ENCODE peak calls at places on chromosomes 2 and 18, in six cellular contexts. R, W, Q, U, O and H are unnamed samples. For H3K27me3 and H3K36me3, the result is how much of the 10 kb centered on the place peaks cover.

GRCh38 chr2:140990416-140990815 is 1140.4 kb downstream of the LRP1B start:
- DNase-seq in R (no peak), O (no peak), U (peak), Q (peak), W (peak), H (no peak)

GRCh38 chr18:33576999-33577687 is 876 bp upstream of the ASXL3 start:
- DNase-seq in U (no peak), O (no peak), W (peak), R (no peak), Q (no peak), H (no peak)

GRCh38 chr2:84338069-84338468 is 121.0 kb downstream of the SUCLG1 start:
- DNase-seq in U (no peak), Q (no peak), R (no peak), O (no peak), W (peak), H (no peak)

GRCh38 chr2:31694444-31694843 is 113.7 kb upstream of the SRD5A2 start:
- DNase-seq in W (peak), U (no peak), R (no peak), O (no peak), Q (peak), H (no peak)

GRCh38 chr2:31526946-31527345 is 53.8 kb downstream of the SRD5A2 start:
- DNase-seq in O (no peak), W (no peak), U (no peak), R (peak), Q (peak), H (no peak)

GRCh38 chr2:203940039-203940438 is 3.5 kb downstream of the ICOS start:
- DNase-seq in U (no peak), R (no peak), O (no peak), Q (no peak), W (no peak), H (no peak)

GRCh38 chr2:120678251-120678650 is 57.4 kb upstream of the GLI2 start:
- DNase-seq in R (peak), Q (no peak), W (peak), U (no peak), O (no peak), H (no peak)

GRCh38 chr18:79575891-79576685 is 103.5 kb upstream of the CTDP1 start:
- DNase-seq in O (no peak), W (peak), Q (no peak), R (peak), U (no peak), H (no peak)

GRCh38 chr2:5977477-5977876 is 285.3 kb downstream of the SOX11 start:
- DNase-seq in O (no peak), W (no peak), Q (no peak), U (no peak), R (no peak), H (no peak)

GRCh38 chr2:152674334-152674733 is 42.9 kb downstream of the PRPF40A start:
- DNase-seq in Q (no peak), U (no peak), W (no peak), R (no peak), O (no peak), H (no peak)

GRCh38 chr2:17830053-17831034 is 14.1 kb downstream of the MSGN1 start:
- DNase-seq in O (peak), W (peak), Q (peak), U (peak), R (peak), H (peak)

GRCh38 chr18:75377975-75378673 is 49.4 kb downstream of the SMIM21 start:
- DNase-seq in R (no peak), W (no peak), Q (no peak), O (no peak), U (no peak), H (no peak)

GRCh38 chr2:108315408-108316193 is 26.9 kb downstream of the SULT1C2 start:
- DNase-seq in Q (peak), W (no peak), R (peak), U (no peak), O (no peak), H (no peak)

GRCh38 chr2:112607680-112608438 is 23.4 kb downstream of the CHCHD5 start:
- DNase-seq in O (peak), U (no peak), W (no peak), R (no peak), Q (peak), H (no peak)

GRCh38 chr2:218022131-218022850 is 19.5 kb upstream of the TNS1 start:
- DNase-seq in W (no peak), U (no peak), Q (no peak), R (no peak), O (peak), H (no peak)

GRCh38 chr2:168136392-168136977 is 110.9 kb downstream of the STK39 start:
- DNase-seq in W (peak), O (no peak), R (no peak), Q (peak), U (peak), H (no peak)

GRCh38 chr2:208135794-208136369 is 6.3 kb upstream of the CRYGC start:
- DNase-seq in Q (no peak), R (peak), W (no peak), U (no peak), O (no peak), H (no peak)

GRCh38 chr2:151777487-151777886 is 43.2 kb upstream of the NEB start:
- DNase-seq in Q (no peak), R (no peak), W (no peak), U (no peak), O (no peak), H (no peak)

GRCh38 chr2:82342351-82342750 is 2037.8 kb upstream of the LRRTM1 start:
- DNase-seq in U (no peak), R (no peak), O (no peak), Q (no peak), W (no peak), H (no peak)

GRCh38 chr2:240999873-241000541 is 1.6 kb downstream of the SNED1 start:
- DNase-seq in Q (no peak), R (no peak), O (no peak), U (no peak), W (no peak), H (no peak)

GRCh38 chr2:172434821-172435607 is 7.6 kb downstream of the ITGA6 start:
- DNase-seq in Q (no peak), O (no peak), W (peak), U (no peak), R (no peak), H (no peak)

GRCh38 chr2:85458611-85459563 is 40.4 kb downstream of the SH2D6 start:
- DNase-seq in R (no peak), W (no peak), Q (no peak), U (no peak), O (no peak), H (peak)

GRCh38 chr2:178109813-178110212 is 2.4 kb upstream of the RBM45 start:
- DNase-seq in R (peak), W (peak), Q (peak), O (no peak), U (no peak), H (no peak)

GRCh38 chr18:59065684-59066083 is 74.0 kb upstream of the SEC11C start:
- DNase-seq in R (no peak), Q (no peak), U (no peak), O (no peak), W (no peak), H (no peak)
- H3K27ac ChIP-seq in R (peak), Q (no peak), U (peak), O (no peak), W (no peak), H (no peak)

GRCh38 chr2:26494891-26495290 is 17.0 kb upstream of the OTOF start:
- DNase-seq in W (no peak), U (no peak), Q (no peak), R (no peak), O (no peak), H (no peak)

GRCh38 chr2:26494199-26494598 is 16.3 kb upstream of the OTOF start:
- DNase-seq in O (no peak), R (no peak), W (no peak), U (no peak), Q (no peak), H (no peak)

GRCh38 chr2:26491563-26492167 is 13.7 kb upstream of the OTOF start:
- DNase-seq in U (no peak), Q (no peak), W (no peak), R (no peak), O (no peak), H (no peak)

GRCh38 chr2:26493631-26494030 is 15.7 kb upstream of the OTOF start:
- DNase-seq in R (no peak), O (no peak), Q (no peak), U (no peak), W (no peak), H (no peak)

DNA sequence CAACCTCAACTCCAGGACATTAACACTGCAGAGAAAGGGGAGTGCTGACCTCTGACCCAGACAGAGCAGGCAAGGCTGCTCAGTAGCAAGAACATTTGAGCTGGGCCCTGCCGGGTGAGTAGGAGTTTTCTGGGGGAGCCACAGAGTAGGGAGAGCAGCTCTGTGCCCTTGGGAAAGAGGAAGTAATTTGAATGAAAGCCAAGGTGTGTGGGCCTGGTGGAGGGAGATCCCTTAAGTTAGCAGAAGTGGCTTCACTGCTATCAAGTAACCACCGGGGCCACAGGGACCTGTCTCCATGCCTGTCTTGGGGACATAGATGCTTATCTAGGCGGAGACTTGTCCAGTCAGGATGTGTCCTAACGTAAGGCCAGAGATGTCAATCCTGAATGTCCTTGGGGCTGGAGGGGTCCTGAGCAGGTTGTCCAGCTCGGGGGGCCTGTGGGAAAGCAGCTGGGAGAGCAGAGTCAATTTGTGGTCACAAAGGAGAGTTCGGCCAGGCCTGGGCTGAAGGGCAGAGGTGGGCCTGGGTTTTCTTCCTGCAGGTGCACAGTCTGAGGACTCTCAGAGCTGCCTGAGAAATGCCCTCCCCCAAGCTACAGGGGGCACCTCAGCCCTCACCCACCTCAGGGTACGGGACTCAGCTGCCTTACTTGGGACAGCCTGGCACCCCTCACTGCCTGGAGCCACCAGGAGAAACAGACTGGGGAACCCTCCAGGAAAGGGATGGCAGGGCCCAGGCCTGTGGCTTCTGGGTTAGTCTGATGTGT is 15.0 kb upstream of the OTOF start:
- DNase-seq in O (no peak), U (no peak), W (no peak), R (no peak), Q (no peak), H (no peak)
- H3K27me3 ChIP-seq in O (under half), U (under half), W (under half), R (under half), Q (under half), H (under half)

GRCh38 chr2:237766334-237766733 is 32.2 kb upstream of the RBM44 start:
- DNase-seq in O (peak), U (no peak), Q (no peak), R (no peak), W (no peak), H (no peak)

GRCh38 chr2:237759176-237759575 is 39.4 kb upstream of the RBM44 start:
- DNase-seq in O (no peak), Q (no peak), R (no peak), W (no peak), U (no peak), H (no peak)

GRCh38 chr2:237760506-237761502 is 37.8 kb upstream of the RBM44 start:
- DNase-seq in W (no peak), Q (no peak), U (no peak), R (no peak), O (peak), H (no peak)

GRCh38 chr2:237765875-237766274 is 32.7 kb upstream of the RBM44 start:
- DNase-seq in O (no peak), R (no peak), W (no peak), Q (no peak), U (no peak), H (no peak)

GRCh38 chr2:237763812-237764211 is 34.8 kb upstream of the RBM44 start:
- DNase-seq in Q (no peak), W (no peak), R (no peak), U (no peak), O (no peak), H (no peak)
- H3K36me3 ChIP-seq in Q (under half), W (under half), R (under half), U (under half), O (under half), H (under half)

GRCh38 chr2:179355881-179356280 is 91.2 kb upstream of the SESTD1 start:
- DNase-seq in W (no peak), U (no peak), Q (peak), R (no peak), O (no peak), H (no peak)

GRCh38 chr2:179354296-179354695 is 89.7 kb upstream of the SESTD1 start:
- DNase-seq in R (no peak), U (no peak), Q (no peak), O (no peak), W (no peak), H (no peak)

GRCh38 chr2:179352181-179352580 is 87.5 kb upstream of the SESTD1 start:
- DNase-seq in O (no peak), R (no peak), U (no peak), W (no peak), Q (no peak), H (no peak)

GRCh38 chr2:179349670-179350303 is 85.2 kb upstream of the SESTD1 start:
- DNase-seq in W (no peak), R (no peak), Q (no peak), O (no peak), U (no peak), H (no peak)

DNA sequence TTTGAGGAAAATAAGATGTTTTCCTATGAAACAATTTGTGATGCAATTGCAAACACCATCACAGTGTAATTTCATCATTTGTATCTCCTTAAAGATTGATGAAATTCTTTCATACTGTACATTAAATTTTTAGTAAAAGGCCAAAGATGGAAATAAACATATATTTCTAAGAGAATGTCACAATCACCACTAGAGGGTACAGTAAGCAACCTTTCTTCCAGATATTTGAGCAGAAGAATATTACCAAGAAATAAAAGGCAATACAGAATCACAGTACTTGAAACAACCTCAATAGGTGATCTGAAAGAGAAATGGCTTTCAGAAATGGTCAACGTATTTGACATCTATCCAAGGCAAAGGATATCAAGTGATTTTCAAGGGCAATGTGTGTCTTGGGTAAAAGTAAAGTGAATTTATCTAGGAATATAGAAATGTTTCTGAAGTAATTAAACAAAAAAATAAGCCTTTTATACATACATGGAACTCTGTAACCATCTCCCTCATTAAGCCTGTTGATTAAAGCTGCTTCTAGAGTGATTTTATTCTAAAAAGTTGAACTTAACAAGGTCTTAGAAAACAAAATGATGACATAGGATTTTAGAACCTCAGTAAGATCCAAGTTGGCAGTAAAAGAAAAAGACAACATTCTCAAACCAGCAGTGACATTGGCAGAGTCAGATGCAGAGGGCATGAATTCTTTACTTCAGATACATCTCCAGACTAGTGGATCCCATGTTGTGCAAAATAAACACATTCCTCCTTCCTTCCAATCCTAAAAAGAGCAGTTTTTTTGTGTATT is 90.3 kb upstream of the SESTD1 start:
- DNase-seq in W (peak), U (no peak), Q (no peak), O (no peak), R (no peak), H (no peak)
- H3K27ac ChIP-seq in W (no peak), U (no peak), Q (no peak), O (no peak), R (no peak), H (no peak)

DNA sequence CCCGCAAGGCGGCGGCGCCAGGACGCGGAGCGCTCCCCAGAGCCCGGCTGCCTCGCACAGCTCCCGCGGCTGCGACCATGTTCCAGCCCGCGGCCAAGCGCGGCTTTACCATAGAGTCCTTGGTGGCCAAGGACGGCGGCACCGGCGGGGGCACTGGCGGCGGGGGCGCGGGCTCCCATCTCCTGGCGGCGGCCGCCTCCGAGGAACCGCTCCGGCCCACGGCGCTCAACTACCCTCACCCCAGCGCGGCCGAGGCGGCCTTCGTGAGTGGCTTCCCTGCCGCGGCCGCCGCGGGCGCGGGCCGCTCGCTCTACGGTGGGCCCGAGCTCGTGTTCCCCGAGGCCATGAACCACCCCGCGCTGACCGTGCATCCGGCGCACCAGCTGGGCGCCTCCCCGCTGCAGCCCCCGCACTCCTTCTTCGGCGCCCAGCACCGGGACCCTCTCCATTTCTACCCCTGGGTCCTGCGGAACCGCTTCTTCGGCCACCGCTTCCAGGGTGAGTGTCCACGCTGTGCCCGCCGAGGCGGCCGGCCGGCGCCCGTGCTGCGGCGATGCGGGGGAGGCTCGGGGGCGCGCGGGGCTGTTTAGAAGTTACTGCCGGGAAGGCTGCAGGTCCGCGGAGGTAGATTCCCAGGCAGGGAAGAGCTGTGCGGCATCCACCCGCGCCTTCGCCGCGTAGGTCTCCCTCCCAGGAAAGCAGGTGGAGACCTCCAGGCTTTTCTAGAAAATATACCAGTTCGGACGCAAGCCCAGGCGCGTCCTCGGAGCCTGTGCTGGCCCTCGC is 749 bp downstream of the EMX1 start:
- DNase-seq in Q (no peak), R (no peak), O (no peak), U (no peak), W (no peak), H (no peak)
- H3K27me3 ChIP-seq in Q (half or more), R (half or more), O (half or more), U (under half), W (half or more), H (half or more)

GRCh38 chr18:22998336-22998735 is 65.2 kb downstream of the RBBP8 start:
- DNase-seq in W (no peak), Q (no peak), R (no peak), O (no peak), U (no peak), H (no peak)

GRCh38 chr18:22999647-23000046 is 66.5 kb downstream of the RBBP8 start:
- DNase-seq in Q (no peak), O (no peak), W (no peak), U (no peak), R (no peak), H (no peak)

GRCh38 chr18:23003289-23003688 is 70.2 kb downstream of the RBBP8 start:
- DNase-seq in O (no peak), W (no peak), R (no peak), Q (no peak), U (no peak), H (no peak)

GRCh38 chr18:22999212-22999611 is 66.1 kb downstream of the RBBP8 start:
- DNase-seq in O (no peak), U (no peak), W (no peak), Q (no peak), R (no peak), H (no peak)
- H3K36me3 ChIP-seq in O (under half), U (under half), W (under half), Q (half or more), R (under half), H (under half)

DNA sequence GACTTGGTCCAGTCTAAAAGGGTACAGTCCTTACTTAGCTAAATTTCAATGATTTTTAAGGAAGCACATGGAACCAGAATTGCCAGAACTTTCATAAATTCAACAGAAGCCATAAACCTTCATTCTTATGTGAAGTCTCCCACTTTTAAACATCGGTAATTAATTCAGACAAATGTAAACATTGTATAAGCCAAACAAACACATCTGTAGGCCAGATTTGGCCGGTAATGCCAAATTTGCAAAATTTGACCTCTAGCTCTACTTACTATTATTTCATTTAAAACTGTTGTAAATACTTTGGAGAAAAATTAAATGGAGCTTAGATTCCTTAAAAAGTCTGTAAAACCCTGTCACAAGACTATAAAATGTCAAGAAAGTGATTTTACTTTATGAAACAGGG is 83.2 kb upstream of the GALNT5 start:
- DNase-seq in Q (no peak), R (no peak), W (peak), U (no peak), O (no peak), H (no peak)
- H3K27ac ChIP-seq in Q (peak), R (peak), W (peak), U (no peak), O (no peak), H (no peak)

DNA sequence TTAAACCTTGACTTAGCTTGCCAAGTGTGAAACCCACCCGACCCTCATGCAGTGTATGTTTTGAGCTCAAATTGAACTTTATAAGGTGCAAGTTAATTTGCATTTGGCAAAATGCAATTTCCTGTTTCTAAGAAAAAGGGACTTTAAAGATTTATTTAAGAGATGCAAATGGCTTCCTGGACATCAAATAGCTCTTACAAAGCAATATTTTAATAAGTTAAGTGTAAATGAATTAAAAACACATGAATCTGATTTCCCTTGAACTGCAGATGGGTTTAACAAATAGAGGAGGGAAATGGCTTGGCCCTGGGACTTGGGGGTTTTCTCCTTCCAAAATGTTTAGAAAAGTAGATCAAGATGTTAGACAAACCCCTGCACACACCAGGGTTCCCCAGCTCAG is 116.1 kb downstream of the EN1 start:
- DNase-seq in R (no peak), O (no peak), Q (no peak), U (no peak), W (no peak), H (no peak)
- H3K27me3 ChIP-seq in R (under half), O (under half), Q (under half), U (under half), W (under half), H (under half)